ENCODE peak calls at places on chromosome 12, in four cellular contexts. One of them, this sample, is unnamed.
A peak's percentile ranks its signal among the peaks of the same experiment; 100 is the strongest.

GRCh38 chr12:15527201-15527782 is 205.0 kb downstream of the PTPRO start:
- DNase-seq in pancreas: no peak
- DNase-seq in neuronal stem cell: no peak
- DNase-seq in CD4-positive, CD25-positive, alpha-beta regulatory T cell: no peak
- DNase-seq in this sample: no peak

GRCh38 chr12:55626154-55626553 is 10.5 kb upstream of the OR10P1 start:
- DNase-seq in pancreas: no peak
- DNase-seq in neuronal stem cell: no peak
- DNase-seq in CD4-positive, CD25-positive, alpha-beta regulatory T cell: no peak
- DNase-seq in this sample: no peak

GRCh38 chr12:118055865-118056773 is 4.9 kb downstream of the WSB2 start:
- DNase-seq in pancreas: no peak
- DNase-seq in neuronal stem cell: no peak
- DNase-seq in CD4-positive, CD25-positive, alpha-beta regulatory T cell: no peak
- DNase-seq in this sample: no peak

GRCh38 chr12:99810718-99811593 is 163.4 kb downstream of the GARIN6 start:
- DNase-seq in pancreas: no peak
- DNase-seq in neuronal stem cell: no peak
- DNase-seq in CD4-positive, CD25-positive, alpha-beta regulatory T cell: no peak
- DNase-seq in this sample: no peak

GRCh38 chr12:122491991-122492390 is 8.7 kb downstream of the ZCCHC8 start:
- DNase-seq in pancreas: no peak
- DNase-seq in neuronal stem cell: no peak
- DNase-seq in CD4-positive, CD25-positive, alpha-beta regulatory T cell: no peak
- DNase-seq in this sample: no peak

GRCh38 chr12:105275997-105276760 is 40.2 kb upstream of the APPL2 start:
- DNase-seq in pancreas: no peak
- DNase-seq in neuronal stem cell: no peak
- DNase-seq in CD4-positive, CD25-positive, alpha-beta regulatory T cell: no peak
- DNase-seq in this sample: no peak

GRCh38 chr12:121250359-121250758 is 40.4 kb downstream of the P2RX4 start:
- DNase-seq in pancreas: no peak
- DNase-seq in neuronal stem cell: no peak
- DNase-seq in CD4-positive, CD25-positive, alpha-beta regulatory T cell: no peak
- DNase-seq in this sample: no peak

GRCh38 chr12:107864235-107864634 is 89.7 kb downstream of the ASCL4 start:
- DNase-seq in pancreas: peak; percentile 34
- DNase-seq in neuronal stem cell: no peak
- DNase-seq in CD4-positive, CD25-positive, alpha-beta regulatory T cell: no peak
- DNase-seq in this sample: no peak

GRCh38 chr12:58069268-58069967 is 128.1 kb downstream of the ATP23 start:
- DNase-seq in pancreas: no peak
- DNase-seq in neuronal stem cell: no peak
- DNase-seq in CD4-positive, CD25-positive, alpha-beta regulatory T cell: no peak
- DNase-seq in this sample: no peak

GRCh38 chr12:12228402-12228801 is 38.4 kb downstream of the LRP6 start:
- DNase-seq in pancreas: no peak
- DNase-seq in neuronal stem cell: no peak
- DNase-seq in CD4-positive, CD25-positive, alpha-beta regulatory T cell: no peak
- DNase-seq in this sample: no peak

GRCh38 chr12:88185988-88186387 is 43.9 kb downstream of the TMTC3 start:
- DNase-seq in pancreas: no peak
- DNase-seq in neuronal stem cell: no peak
- DNase-seq in CD4-positive, CD25-positive, alpha-beta regulatory T cell: no peak
- DNase-seq in this sample: no peak

GRCh38 chr12:129258781-129259318 is 405.6 kb downstream of the GLT1D1 start:
- DNase-seq in pancreas: no peak
- DNase-seq in neuronal stem cell: no peak
- DNase-seq in CD4-positive, CD25-positive, alpha-beta regulatory T cell: no peak
- DNase-seq in this sample: no peak

GRCh38 chr12:104213952-104214351 is 1.6 kb upstream of the TXNRD1 start:
- DNase-seq in pancreas: no peak
- DNase-seq in neuronal stem cell: no peak
- DNase-seq in CD4-positive, CD25-positive, alpha-beta regulatory T cell: no peak
- DNase-seq in this sample: no peak

GRCh38 chr12:108576660-108577234 is 14.4 kb downstream of the ISCU start:
- DNase-seq in pancreas: no peak
- DNase-seq in neuronal stem cell: no peak
- DNase-seq in CD4-positive, CD25-positive, alpha-beta regulatory T cell: no peak
- DNase-seq in this sample: no peak

GRCh38 chr12:75953312-75953906 is 78.2 kb downstream of the PHLDA1 start:
- DNase-seq in pancreas: no peak
- DNase-seq in neuronal stem cell: no peak
- DNase-seq in CD4-positive, CD25-positive, alpha-beta regulatory T cell: no peak
- DNase-seq in this sample: no peak

GRCh38 chr12:19764408-19764807 is 325.1 kb downstream of the AEBP2 start:
- DNase-seq in pancreas: no peak
- DNase-seq in neuronal stem cell: no peak
- DNase-seq in CD4-positive, CD25-positive, alpha-beta regulatory T cell: no peak
- DNase-seq in this sample: no peak

GRCh38 chr12:82880442-82880901 is 193.8 kb downstream of the TMTC2 start:
- DNase-seq in pancreas: no peak
- DNase-seq in neuronal stem cell: no peak
- DNase-seq in CD4-positive, CD25-positive, alpha-beta regulatory T cell: no peak
- DNase-seq in this sample: no peak

GRCh38 chr12:94941440-94941862 is 62.0 kb downstream of the NDUFA12 start:
- DNase-seq in pancreas: no peak
- DNase-seq in neuronal stem cell: no peak
- DNase-seq in CD4-positive, CD25-positive, alpha-beta regulatory T cell: peak; percentile 39
- DNase-seq in this sample: no peak

GRCh38 chr12:91143241-91143640 is 31.9 kb upstream of the LUM start:
- DNase-seq in pancreas: no peak
- DNase-seq in neuronal stem cell: no peak
- DNase-seq in CD4-positive, CD25-positive, alpha-beta regulatory T cell: no peak
- DNase-seq in this sample: no peak

GRCh38 chr12:3922033-3922432 is 48.8 kb upstream of the PARP11 start:
- DNase-seq in pancreas: no peak
- DNase-seq in neuronal stem cell: no peak
- DNase-seq in CD4-positive, CD25-positive, alpha-beta regulatory T cell: no peak
- DNase-seq in this sample: no peak

GRCh38 chr12:3832738-3833137 is 40.5 kb downstream of the PARP11 start:
- DNase-seq in pancreas: no peak
- DNase-seq in neuronal stem cell: no peak
- DNase-seq in CD4-positive, CD25-positive, alpha-beta regulatory T cell: no peak
- DNase-seq in this sample: no peak

GRCh38 chr12:21773263-21773741 is 1.2 kb downstream of the KCNJ8 start:
- DNase-seq in pancreas: peak; percentile 74
- DNase-seq in neuronal stem cell: no peak
- DNase-seq in CD4-positive, CD25-positive, alpha-beta regulatory T cell: no peak
- DNase-seq in this sample: no peak

GRCh38 chr12:121513464-121514183 is 67.2 kb downstream of the KDM2B start:
- DNase-seq in pancreas: no peak
- DNase-seq in neuronal stem cell: no peak
- DNase-seq in CD4-positive, CD25-positive, alpha-beta regulatory T cell: no peak
- DNase-seq in this sample: no peak

GRCh38 chr12:116087399-116087798 is 190.1 kb downstream of the MED13L start:
- DNase-seq in pancreas: no peak
- DNase-seq in neuronal stem cell: no peak
- DNase-seq in CD4-positive, CD25-positive, alpha-beta regulatory T cell: no peak
- DNase-seq in this sample: no peak

GRCh38 chr12:85029456-85029855 is 6.6 kb downstream of the TSPAN19 start:
- DNase-seq in pancreas: no peak
- DNase-seq in neuronal stem cell: no peak
- DNase-seq in CD4-positive, CD25-positive, alpha-beta regulatory T cell: no peak
- DNase-seq in this sample: no peak

GRCh38 chr12:49637401-49637800 is 14.0 kb downstream of the PRPF40B start:
- DNase-seq in pancreas: no peak
- DNase-seq in neuronal stem cell: no peak
- DNase-seq in CD4-positive, CD25-positive, alpha-beta regulatory T cell: no peak
- DNase-seq in this sample: no peak

GRCh38 chr12:63276537-63277365 is 125.8 kb upstream of the AVPR1A start:
- DNase-seq in pancreas: no peak
- DNase-seq in neuronal stem cell: peak; percentile 40
- DNase-seq in CD4-positive, CD25-positive, alpha-beta regulatory T cell: no peak
- DNase-seq in this sample: no peak

GRCh38 chr12:40141996-40142395 is 36.1 kb upstream of the SLC2A13 start:
- DNase-seq in pancreas: no peak
- DNase-seq in neuronal stem cell: no peak
- DNase-seq in CD4-positive, CD25-positive, alpha-beta regulatory T cell: no peak
- DNase-seq in this sample: no peak

GRCh38 chr12:119681953-119682352 is 14.0 kb downstream of the PRKAB1 start:
- DNase-seq in pancreas: no peak
- DNase-seq in neuronal stem cell: no peak
- DNase-seq in CD4-positive, CD25-positive, alpha-beta regulatory T cell: no peak
- DNase-seq in this sample: no peak

GRCh38 chr12:75704208-75704607 is 192.8 kb upstream of the KRR1 start:
- DNase-seq in pancreas: no peak
- DNase-seq in neuronal stem cell: no peak
- DNase-seq in CD4-positive, CD25-positive, alpha-beta regulatory T cell: no peak
- DNase-seq in this sample: no peak

GRCh38 chr12:4246116-4246515 is 27.4 kb upstream of the CCND2 start:
- DNase-seq in pancreas: no peak
- DNase-seq in neuronal stem cell: no peak
- DNase-seq in CD4-positive, CD25-positive, alpha-beta regulatory T cell: no peak
- DNase-seq in this sample: no peak

GRCh38 chr12:57488397-57489156 is 709 bp downstream of the MARS1 start:
- DNase-seq in pancreas: no peak
- DNase-seq in neuronal stem cell: no peak
- DNase-seq in CD4-positive, CD25-positive, alpha-beta regulatory T cell: no peak
- DNase-seq in this sample: no peak

GRCh38 chr12:1740161-1740948 is 49.5 kb downstream of the ADIPOR2 start:
- DNase-seq in pancreas: no peak
- DNase-seq in neuronal stem cell: no peak
- DNase-seq in CD4-positive, CD25-positive, alpha-beta regulatory T cell: no peak
- DNase-seq in this sample: no peak

GRCh38 chr12:1739368-1739767 is 48.5 kb downstream of the ADIPOR2 start:
- DNase-seq in pancreas: no peak
- DNase-seq in neuronal stem cell: no peak
- DNase-seq in CD4-positive, CD25-positive, alpha-beta regulatory T cell: no peak
- DNase-seq in this sample: no peak

GRCh38 chr12:1741154-1741949 is 50.5 kb downstream of the ADIPOR2 start:
- DNase-seq in pancreas: no peak
- DNase-seq in neuronal stem cell: no peak
- DNase-seq in CD4-positive, CD25-positive, alpha-beta regulatory T cell: no peak
- DNase-seq in this sample: no peak

GRCh38 chr12:1738480-1738879 is 47.6 kb downstream of the ADIPOR2 start:
- DNase-seq in pancreas: no peak
- DNase-seq in neuronal stem cell: no peak
- DNase-seq in CD4-positive, CD25-positive, alpha-beta regulatory T cell: no peak
- DNase-seq in this sample: no peak

GRCh38 chr12:1737643-1738286 is 46.9 kb downstream of the ADIPOR2 start:
- DNase-seq in pancreas: no peak
- DNase-seq in neuronal stem cell: no peak
- DNase-seq in CD4-positive, CD25-positive, alpha-beta regulatory T cell: no peak
- DNase-seq in this sample: no peak
- H3K4me1 ChIP-seq in pancreas: peaks cover 31% of the 10 kb centered on the region
- H3K4me1 ChIP-seq in neuronal stem cell: peaks cover 3% of the 10 kb centered on the region
- H3K4me1 ChIP-seq in CD4-positive, CD25-positive, alpha-beta regulatory T cell: peaks cover 12% of the 10 kb centered on the region
- H3K4me1 ChIP-seq in this sample: peaks cover 25% of the 10 kb centered on the region

DNA sequence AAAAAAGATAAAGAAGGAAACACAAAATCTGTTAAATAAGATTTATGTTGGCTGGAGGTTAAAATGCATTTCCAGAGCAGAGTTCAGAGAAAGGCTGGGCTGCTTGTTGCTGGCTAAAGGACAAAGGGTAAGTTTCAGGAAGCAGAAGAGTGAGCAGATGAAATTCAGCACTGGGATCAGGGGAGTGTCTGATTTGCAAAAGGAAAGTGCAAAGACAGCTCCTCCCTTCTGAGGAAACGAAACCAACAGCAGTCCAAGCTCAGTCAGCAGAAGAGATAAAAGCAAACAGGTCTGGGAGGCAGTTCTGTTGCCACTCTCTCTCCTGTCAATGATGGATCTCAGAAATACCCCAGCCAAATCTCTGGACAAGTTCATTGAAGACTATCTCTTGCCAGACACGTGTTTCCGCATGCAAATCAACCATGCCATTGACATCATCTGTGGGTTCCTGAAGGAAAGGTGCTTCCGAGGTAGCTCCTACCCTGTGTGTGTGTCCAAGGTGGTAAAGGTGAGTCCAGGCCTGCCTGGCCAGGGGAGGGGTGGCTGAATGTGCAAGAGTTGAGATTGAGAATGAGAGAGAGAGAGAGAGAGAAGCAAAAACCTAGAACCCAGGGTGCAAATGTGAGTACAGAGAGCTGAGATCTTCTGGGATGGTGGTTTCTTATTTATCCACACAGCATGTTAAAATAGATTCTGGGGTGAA is at the start of gene OAS1:
- DNase-seq in pancreas: no peak
- DNase-seq in neuronal stem cell: no peak
- DNase-seq in CD4-positive, CD25-positive, alpha-beta regulatory T cell: peak; percentile 44
- DNase-seq in this sample: peak; percentile 49
- H3K4me3 ChIP-seq in pancreas: peak within 1 kb of the TSS; percentile 32
- H3K4me3 ChIP-seq in neuronal stem cell: no peak within 1 kb of the TSS
- H3K4me3 ChIP-seq in CD4-positive, CD25-positive, alpha-beta regulatory T cell: peak within 1 kb of the TSS; percentile 98
- H3K4me3 ChIP-seq in this sample: peak within 1 kb of the TSS; percentile 68

GRCh38 chr12:124504273-124505000 is 63.0 kb downstream of the NCOR2 start:
- DNase-seq in pancreas: no peak
- DNase-seq in neuronal stem cell: no peak
- DNase-seq in CD4-positive, CD25-positive, alpha-beta regulatory T cell: no peak
- DNase-seq in this sample: no peak

GRCh38 chr12:124502379-124502778 is 65.0 kb downstream of the NCOR2 start:
- DNase-seq in pancreas: no peak
- DNase-seq in neuronal stem cell: no peak
- DNase-seq in CD4-positive, CD25-positive, alpha-beta regulatory T cell: no peak
- DNase-seq in this sample: no peak

GRCh38 chr12:124505001-124505818 is 62.2 kb downstream of the NCOR2 start:
- DNase-seq in pancreas: no peak
- DNase-seq in neuronal stem cell: no peak
- DNase-seq in CD4-positive, CD25-positive, alpha-beta regulatory T cell: no peak
- DNase-seq in this sample: no peak

GRCh38 chr12:124501827-124502226 is 65.6 kb downstream of the NCOR2 start:
- DNase-seq in pancreas: no peak
- DNase-seq in neuronal stem cell: no peak
- DNase-seq in CD4-positive, CD25-positive, alpha-beta regulatory T cell: no peak
- DNase-seq in this sample: no peak

DNA sequence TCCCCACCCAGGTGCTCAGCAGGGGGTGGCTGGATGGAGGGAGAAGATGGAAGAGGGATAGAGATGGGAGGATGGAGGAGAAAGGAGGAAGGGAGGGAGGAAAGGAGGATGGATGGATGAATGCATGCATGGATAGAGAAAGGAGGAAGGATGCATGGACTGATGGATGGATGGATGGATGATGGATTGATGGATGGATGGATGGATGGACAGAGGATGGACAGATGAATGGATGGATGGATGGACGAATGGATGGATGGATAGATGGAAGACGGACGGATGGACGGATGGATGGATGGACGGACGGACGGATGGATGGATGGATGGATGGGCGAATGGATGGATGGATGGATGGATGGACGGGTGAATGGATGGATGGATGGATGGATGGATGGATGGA is 64.1 kb downstream of the NCOR2 start:
- DNase-seq in pancreas: no peak
- DNase-seq in neuronal stem cell: no peak
- DNase-seq in CD4-positive, CD25-positive, alpha-beta regulatory T cell: no peak
- DNase-seq in this sample: no peak
- H3K4me1 ChIP-seq in pancreas: peaks cover 17% of the 10 kb centered on the region
- H3K4me1 ChIP-seq in neuronal stem cell: peaks cover 52% of the 10 kb centered on the region
- H3K4me1 ChIP-seq in CD4-positive, CD25-positive, alpha-beta regulatory T cell: no peaks in the 10 kb centered on the region
- H3K4me1 ChIP-seq in this sample: no peaks in the 10 kb centered on the region

DNA sequence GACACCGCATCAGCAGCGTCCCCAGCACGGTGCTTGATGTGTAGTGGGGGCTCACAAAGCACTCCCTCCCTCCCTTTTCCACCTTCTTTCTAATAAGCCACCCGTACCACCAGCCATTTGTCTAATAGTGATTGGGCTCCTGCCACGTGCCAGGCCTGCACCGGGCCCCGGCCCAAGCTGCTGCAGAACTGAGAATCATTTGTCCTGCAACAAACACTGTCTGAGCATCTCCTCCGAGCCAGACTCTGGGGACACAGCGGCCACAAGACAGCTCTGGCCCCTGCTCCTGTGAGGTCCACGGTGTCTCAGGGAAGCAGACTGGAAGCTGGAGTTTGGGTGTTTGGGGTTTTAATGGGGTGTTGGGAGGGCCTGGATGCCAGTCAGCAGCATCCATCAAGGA is 43.9 kb downstream of the MVK start:
- DNase-seq in pancreas: no peak
- DNase-seq in neuronal stem cell: no peak
- DNase-seq in CD4-positive, CD25-positive, alpha-beta regulatory T cell: no peak
- DNase-seq in this sample: no peak
- H3K4me3 ChIP-seq in pancreas: no peak overlapping the region
- H3K4me3 ChIP-seq in neuronal stem cell: no peak overlapping the region
- H3K4me3 ChIP-seq in CD4-positive, CD25-positive, alpha-beta regulatory T cell: no peak overlapping the region
- H3K4me3 ChIP-seq in this sample: no peak overlapping the region

This sample was measured in naive thymus-derived CD4-positive, alpha-beta T cell.